ENCODE peak calls at places on chromosomes 11 and 22, in nine cellular contexts. Z is WTC11, M is adrenal gland, E is astrocyte of the cerebellum, J is fibroblast of villous mesenchyme, N is OCI-LY7, F is fibroblast of the aortic adventitia, B is left lung, T is Caco-2. I is an unnamed sample.

GRCh38 chr22:27801197-27801615 is 350 bp downstream of the MN1 start:
- DNase-seq in Z (peak), M (peak), E (no peak), J (peak), N (no peak), F (no peak), B (no peak), T (no peak), I (peak)

GRCh38 chr22:37121887-37122591 is 12.5 kb upstream of the TMPRSS6 start:
- DNase-seq in Z (no peak), M (no peak), E (no peak), J (peak), N (peak), F (peak), B (peak), T (no peak), I (no peak)

GRCh38 chr11:36018967-36019596 is 75.2 kb downstream of the LDLRAD3 start:
- DNase-seq in Z (no peak), M (no peak), E (no peak), J (no peak), N (no peak), F (no peak), B (no peak), T (no peak), I (no peak)

GRCh38 chr11:96540875-96541274 is 151.1 kb downstream of the JRKL start:
- DNase-seq in Z (no peak), M (no peak), E (no peak), J (no peak), N (no peak), F (no peak), B (no peak), T (no peak), I (no peak)

GRCh38 chr22:20128902-20129746 is 2.5 kb upstream of the ZDHHC8 start:
- DNase-seq in Z (peak), M (no peak), E (no peak), J (peak), N (peak), F (peak), B (no peak), T (no peak), I (peak)

GRCh38 chr11:1925373-1926155 is 6.1 kb downstream of the TNNT3 start:
- DNase-seq in Z (no peak), M (no peak), E (no peak), J (no peak), N (no peak), F (no peak), B (no peak), T (no peak), I (no peak)

GRCh38 chr11:30451167-30451566 is 128.3 kb downstream of the ARL14EP start:
- DNase-seq in Z (no peak), M (no peak), E (no peak), J (no peak), N (no peak), F (no peak), B (no peak), T (no peak), I (no peak)

GRCh38 chr11:48879256-48879655 is 104.4 kb downstream of the TRIM51G start:
- DNase-seq in Z (no peak), M (no peak), E (no peak), J (no peak), N (no peak), F (no peak), B (no peak), T (no peak), I (no peak)

GRCh38 chr11:76629853-76630599 is 40.5 kb downstream of the LRRC32 start:
- DNase-seq in Z (no peak), M (peak), E (no peak), J (peak), N (no peak), F (peak), B (peak), T (no peak), I (no peak)

GRCh38 chr11:67371549-67372231 is 1.7 kb downstream of the CLCF1 start:
- DNase-seq in Z (peak), M (no peak), E (no peak), J (peak), N (peak), F (peak), B (no peak), T (peak), I (peak)

GRCh38 chr22:50730013-50730891 is 7.8 kb upstream of the ACR start:
- DNase-seq in Z (peak), M (peak), E (no peak), J (no peak), N (no peak), F (no peak), B (peak), T (peak), I (no peak)

GRCh38 chr22:20086101-20086599 is 6.1 kb downstream of the DGCR8 start:
- DNase-seq in Z (no peak), M (no peak), E (no peak), J (no peak), N (no peak), F (no peak), B (no peak), T (no peak), I (no peak)

GRCh38 chr22:27804016-27804415 is 2.5 kb upstream of the MN1 start:
- DNase-seq in Z (no peak), M (no peak), E (no peak), J (no peak), N (no peak), F (no peak), B (no peak), T (no peak), I (no peak)

GRCh38 chr11:69560141-69560790 is 78.8 kb downstream of the LINC01488 start:
- DNase-seq in Z (no peak), M (no peak), E (no peak), J (no peak), N (no peak), F (no peak), B (no peak), T (no peak), I (no peak)

GRCh38 chr22:24060375-24060788 is 49.3 kb downstream of the CABIN1 start:
- DNase-seq in Z (no peak), M (no peak), E (peak), J (peak), N (no peak), F (peak), B (no peak), T (no peak), I (no peak)

GRCh38 chr11:121246021-121246768 is 46.4 kb upstream of the SC5D start:
- DNase-seq in Z (peak), M (no peak), E (no peak), J (no peak), N (no peak), F (no peak), B (no peak), T (no peak), I (no peak)

GRCh38 chr11:11178671-11179070 is 174.4 kb downstream of the CSNK2A3 start:
- DNase-seq in Z (no peak), M (no peak), E (no peak), J (no peak), N (no peak), F (no peak), B (no peak), T (no peak), I (no peak)

GRCh38 chr22:35727436-35727835 is 9.8 kb downstream of the APOL5 start:
- DNase-seq in Z (no peak), M (no peak), E (no peak), J (peak), N (no peak), F (no peak), B (no peak), T (no peak), I (no peak)

GRCh38 chr22:29871684-29872083 is 11.3 kb upstream of the MTMR3 start:
- DNase-seq in Z (no peak), M (peak), E (no peak), J (peak), N (no peak), F (no peak), B (no peak), T (no peak), I (no peak)
- TF ChIP-seq CTCF in Z (no peak), M (no peak), E (no peak), J (no peak), N (no peak), F (no peak), B (no peak), T (no peak), I (no peak)

GRCh38 chr11:92388380-92388779 is 163.8 kb downstream of the FAT3 start:
- DNase-seq in Z (no peak), M (no peak), E (no peak), J (no peak), N (no peak), F (no peak), B (no peak), T (no peak), I (no peak)
- TF ChIP-seq CTCF in Z (peak), M (peak), E (peak), J (peak), N (no peak), F (peak), B (no peak), T (no peak), I (no peak)

DNA sequence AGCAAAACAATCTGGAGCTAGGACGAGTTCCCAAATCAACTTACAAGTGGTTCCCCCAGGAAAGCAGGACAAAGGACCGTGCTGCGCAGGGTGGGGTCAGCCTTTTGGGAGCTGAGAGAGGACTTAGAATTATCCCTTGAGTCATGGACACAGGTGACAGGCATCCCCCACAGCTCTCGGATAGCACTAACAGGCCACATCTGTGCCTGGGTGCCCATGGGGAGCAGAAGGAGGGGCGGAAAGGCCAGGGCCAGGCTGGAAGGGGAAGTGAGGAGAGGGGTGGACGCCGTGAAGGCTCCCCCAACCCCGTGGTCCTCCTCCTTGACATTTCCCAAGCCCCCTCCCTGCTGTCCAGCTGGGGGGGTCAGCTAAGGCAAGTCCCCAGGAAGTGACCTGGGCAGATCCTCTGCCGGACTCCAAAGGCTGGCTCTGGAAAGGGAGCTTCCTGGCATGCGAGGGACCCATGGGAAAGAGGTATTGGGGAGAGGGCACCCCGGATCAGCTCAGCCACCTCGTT is 31.6 kb upstream of the A4GALT start:
- DNase-seq in Z (no peak), M (no peak), E (no peak), J (no peak), N (no peak), F (no peak), B (no peak), T (no peak), I (no peak)
- TF ChIP-seq CTCF in Z (no peak), M (no peak), E (no peak), J (no peak), N (no peak), F (no peak), B (no peak), T (no peak), I (no peak)

GRCh38 chr11:122362381-122362780 is 246.4 kb upstream of the BLID start:
- DNase-seq in Z (no peak), M (no peak), E (no peak), J (no peak), N (no peak), F (peak), B (no peak), T (no peak), I (no peak)

GRCh38 chr11:122363306-122363705 is 247.3 kb upstream of the BLID start:
- DNase-seq in Z (no peak), M (no peak), E (no peak), J (no peak), N (no peak), F (peak), B (no peak), T (no peak), I (no peak)

GRCh38 chr11:122355968-122356367 is 240.0 kb upstream of the BLID start:
- DNase-seq in Z (no peak), M (no peak), E (no peak), J (no peak), N (no peak), F (no peak), B (no peak), T (no peak), I (no peak)

GRCh38 chr11:122365545-122366380 is 249.7 kb upstream of the BLID start:
- DNase-seq in Z (no peak), M (no peak), E (no peak), J (no peak), N (no peak), F (peak), B (no peak), T (no peak), I (no peak)

GRCh38 chr11:122360875-122361274 is 244.9 kb upstream of the BLID start:
- DNase-seq in Z (no peak), M (no peak), E (no peak), J (no peak), N (peak), F (no peak), B (no peak), T (no peak), I (no peak)
- TF ChIP-seq CTCF in Z (no peak), M (no peak), E (no peak), J (peak), N (peak), F (no peak), B (no peak), T (no peak), I (no peak)

GRCh38 chr11:126268708-126269579 is at the start of the genes FOXRED1 and SRPRA:
- DNase-seq in Z (peak), M (peak), E (peak), J (peak), N (peak), F (peak), B (peak), T (peak), I (peak)
- TF ChIP-seq CTCF in Z (no peak), M (no peak), E (no peak), J (no peak), N (no peak), F (no peak), B (peak), T (no peak), I (no peak)

GRCh38 chr11:5611627-5612026 is 13.2 kb upstream of the TRIM34 start:
- DNase-seq in Z (no peak), M (no peak), E (no peak), J (no peak), N (peak), F (no peak), B (no peak), T (no peak), I (no peak)
- TF ChIP-seq CTCF in Z (no peak), M (no peak), E (no peak), J (no peak), N (peak), F (no peak), B (no peak), T (peak), I (no peak)

GRCh38 chr11:123381817-123382554 is 48.1 kb upstream of the GRAMD1B start:
- DNase-seq in Z (no peak), M (no peak), E (no peak), J (no peak), N (no peak), F (no peak), B (no peak), T (no peak), I (no peak)
- TF ChIP-seq CTCF in Z (no peak), M (no peak), E (no peak), J (no peak), N (no peak), F (no peak), B (no peak), T (no peak), I (no peak)

GRCh38 chr11:12236744-12237101 is 126.3 kb downstream of the MICAL2 start:
- DNase-seq in Z (no peak), M (no peak), E (no peak), J (no peak), N (no peak), F (no peak), B (no peak), T (no peak), I (no peak)
- TF ChIP-seq CTCF in Z (peak), M (no peak), E (no peak), J (no peak), N (peak), F (no peak), B (no peak), T (no peak), I (peak)